ENCODE peak calls at places on chromosomes 1 and 21, in four cellular contexts. B, P, R and V are unnamed samples.

GRCh38 chr1:40711465-40712404 is 20.2 kb downstream of the NFYC start:
- DNase-seq in B (no peak), P (peak), R (peak), V (no peak)

GRCh38 chr1:242839101-242839500 is 314.6 kb upstream of the PLD5 start:
- DNase-seq in B (no peak), P (no peak), R (no peak), V (no peak)

GRCh38 chr1:191929383-191929782 is 228.9 kb upstream of the RGS18 start:
- DNase-seq in B (no peak), P (no peak), R (no peak), V (no peak)

GRCh38 chr1:155976913-155977606 is 1.3 kb downstream of the ARHGEF2 start:
- DNase-seq in B (no peak), P (no peak), R (no peak), V (no peak)

GRCh38 chr1:30634507-30634906 is 88.9 kb downstream of the MATN1 start:
- DNase-seq in B (no peak), P (no peak), R (no peak), V (no peak)

GRCh38 chr1:226223786-226224244 is 351 bp downstream of the MIXL1 start:
- DNase-seq in B (no peak), P (peak), R (peak), V (peak)

GRCh38 chr1:9183898-9184297 is 50.7 kb upstream of the H6PD start:
- DNase-seq in B (no peak), P (no peak), R (no peak), V (no peak)

GRCh38 chr1:87242445-87243185 is 86.1 kb upstream of the LMO4 start:
- DNase-seq in B (no peak), P (peak), R (no peak), V (no peak)

GRCh38 chr1:15173863-15174614 is 20.5 kb downstream of the TMEM51 start:
- DNase-seq in B (no peak), P (peak), R (no peak), V (no peak)

GRCh38 chr1:176515310-176515709 is 52.3 kb downstream of the PAPPA2 start:
- DNase-seq in B (no peak), P (peak), R (peak), V (no peak)

GRCh38 chr21:36486246-36486645 is 6.3 kb upstream of the CLDN14 start:
- DNase-seq in B (no peak), P (no peak), R (no peak), V (no peak)

GRCh38 chr1:23648576-23648975 is 43.0 kb upstream of the RPL11 start:
- DNase-seq in B (no peak), P (no peak), R (no peak), V (no peak)

GRCh38 chr1:28509705-28510349 is 4.0 kb downstream of the RCC1 start:
- DNase-seq in B (no peak), P (peak), R (no peak), V (no peak)

GRCh38 chr1:70210820-70211219 is 5.4 kb upstream of the LRRC40 start:
- DNase-seq in B (no peak), P (no peak), R (no peak), V (no peak)

GRCh38 chr21:29002442-29003144 is 9.9 kb upstream of the LTN1 start:
- DNase-seq in B (peak), P (peak), R (peak), V (peak)

GRCh38 chr1:156468693-156469345 is 31.8 kb downstream of the MEF2D start:
- DNase-seq in B (no peak), P (no peak), R (no peak), V (no peak)

GRCh38 chr1:211601982-211602644 is 23.2 kb upstream of the SLC30A1 start:
- DNase-seq in B (no peak), P (no peak), R (no peak), V (no peak)

GRCh38 chr1:67685558-67686271 is 714 bp downstream of the GADD45A start:
- DNase-seq in B (peak), P (peak), R (no peak), V (peak)

GRCh38 chr1:168179411-168180147 is 817 bp downstream of the TIPRL start:
- DNase-seq in B (no peak), P (peak), R (peak), V (no peak)

GRCh38 chr1:114956570-114956969 is 73.1 kb upstream of the TSHB start:
- DNase-seq in B (no peak), P (peak), R (peak), V (no peak)